ENCODE peak calls at places on chromosomes 12 and 14, in four cellular contexts. T is foreskin fibroblast, Z is AG09309, E is lower leg skin. K is an unnamed sample.

GRCh38 chr12:71865166-71865713 is 25.7 kb downstream of the TBC1D15 start:
- DNase-seq in T (peak), Z (peak), E (peak), K (peak)

GRCh38 chr12:27981874-27982273 is 9.3 kb upstream of the PTHLH start:
- DNase-seq in T (no peak), Z (no peak), E (no peak), K (no peak)

GRCh38 chr14:74965770-74966153 is 10.4 kb upstream of the PGF start:
- DNase-seq in T (no peak), Z (no peak), E (no peak), K (no peak)

GRCh38 chr12:68560823-68561422 is 49.8 kb upstream of the RAP1B start:
- DNase-seq in T (no peak), Z (no peak), E (no peak), K (peak)

GRCh38 chr14:72476657-72477499 is 417.0 kb downstream of the DPF3 start:
- DNase-seq in T (peak), Z (peak), E (peak), K (peak)

GRCh38 chr14:76917158-76917596 is 91.0 kb downstream of the LRRC74A start:
- DNase-seq in T (peak), Z (no peak), E (no peak), K (no peak)

GRCh38 chr12:6369916-6370575 is 5.3 kb downstream of the SCNN1A start:
- DNase-seq in T (no peak), Z (no peak), E (no peak), K (no peak)

GRCh38 chr12:103205906-103206305 is 248.4 kb downstream of the ASCL1 start:
- DNase-seq in T (no peak), Z (no peak), E (no peak), K (no peak)

GRCh38 chr12:80353254-80353653 is 90.8 kb upstream of the PTPRQ start:
- DNase-seq in T (peak), Z (no peak), E (no peak), K (no peak)

GRCh38 chr12:6788972-6789905 is at the start of gene CD4:
- DNase-seq in T (no peak), Z (no peak), E (peak), K (no peak)

GRCh38 chr12:62194616-62195015 is 65.6 kb upstream of the USP15 start:
- DNase-seq in T (no peak), Z (no peak), E (no peak), K (no peak)

GRCh38 chr12:62190921-62191746 is 69.1 kb upstream of the USP15 start:
- DNase-seq in T (no peak), Z (no peak), E (no peak), K (no peak)

GRCh38 chr12:62191747-62192485 is 68.3 kb upstream of the USP15 start:
- DNase-seq in T (peak), Z (no peak), E (no peak), K (no peak)

GRCh38 chr12:62194031-62194430 is 66.2 kb upstream of the USP15 start:
- DNase-seq in T (no peak), Z (no peak), E (no peak), K (no peak)

DNA sequence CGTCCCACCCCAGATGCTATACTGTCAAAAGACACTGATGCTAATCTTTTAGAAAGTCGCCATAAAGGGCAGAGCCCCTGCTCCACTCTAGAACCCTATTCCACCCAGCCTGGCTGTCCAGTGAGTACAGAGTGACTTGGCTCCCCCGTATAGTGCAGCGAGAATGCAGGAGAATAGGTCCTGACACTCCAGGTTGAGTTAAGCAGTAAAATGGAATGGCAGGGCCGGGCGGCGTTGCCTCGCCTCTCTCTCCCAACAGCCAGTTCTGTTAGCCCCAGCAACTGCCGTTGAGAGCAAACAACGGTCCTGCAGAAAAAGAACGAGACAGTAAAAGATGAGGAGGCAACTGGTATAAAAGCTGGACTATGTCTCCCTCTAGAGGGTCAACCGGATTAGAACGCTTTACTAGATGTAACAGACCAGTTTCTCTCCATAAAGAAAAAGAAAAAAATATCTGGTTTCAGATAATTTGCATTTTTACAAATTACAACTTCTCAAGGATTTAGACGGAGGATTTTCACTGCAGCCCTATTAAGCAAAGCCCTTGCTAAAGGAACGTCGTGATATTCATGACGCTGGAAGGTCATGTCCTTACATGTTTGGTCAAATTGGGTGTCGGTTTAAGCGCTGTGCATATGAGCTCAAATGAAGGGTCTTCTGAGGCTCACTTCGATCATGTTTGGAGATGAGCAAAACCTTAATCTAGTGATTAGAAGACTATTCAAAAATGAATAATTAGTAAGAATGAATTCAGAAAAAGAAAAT is 67.5 kb upstream of the USP15 start:
- DNase-seq in T (peak), Z (peak), E (no peak), K (peak)
- H3K4me3 ChIP-seq in T (peak), Z (peak), E (no peak), K (peak)

DNA sequence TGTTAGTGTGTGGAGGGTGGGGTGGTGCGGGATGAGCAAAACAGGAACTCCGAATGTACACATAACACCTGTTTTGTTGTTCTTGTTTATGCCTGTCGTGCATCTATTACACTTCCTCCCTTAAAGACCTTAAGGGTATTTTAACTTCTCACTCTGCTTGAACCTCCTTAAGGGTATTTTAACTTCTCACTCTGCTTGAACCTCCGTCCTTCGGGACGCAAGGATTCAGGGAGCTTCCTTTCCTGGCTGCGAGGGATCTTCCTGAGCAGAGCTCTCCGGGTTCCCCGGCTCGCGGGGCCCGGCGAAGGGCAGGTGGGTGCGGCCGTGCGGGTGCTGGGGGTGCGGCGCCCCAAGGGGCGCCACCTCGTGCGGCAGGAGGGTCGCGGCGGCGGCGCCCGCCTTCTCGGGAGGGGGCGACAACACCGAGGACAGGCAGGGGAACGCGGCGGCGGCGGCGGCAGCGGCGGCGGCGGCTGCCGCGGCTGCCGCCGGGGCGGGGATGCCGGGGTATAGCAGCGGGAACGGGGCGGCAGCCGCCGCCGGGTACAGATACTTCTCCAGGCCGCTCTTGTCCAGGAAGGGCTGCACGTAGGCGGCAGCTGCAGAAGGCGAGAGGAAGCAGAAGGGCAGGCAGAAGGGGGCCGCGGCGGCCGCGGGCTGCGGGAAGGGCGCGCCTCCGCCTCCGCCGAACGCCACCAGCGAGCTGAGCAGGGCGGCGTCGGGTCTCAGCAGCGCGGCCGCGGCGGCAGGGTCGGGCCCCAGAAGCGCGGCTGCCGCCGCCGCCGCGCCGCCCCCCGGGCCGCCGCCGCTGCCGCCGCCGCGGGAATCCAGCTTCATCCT is 2.8 kb downstream of the BHLHE41 start:
- DNase-seq in T (peak), Z (no peak), E (no peak), K (no peak)
- TF ChIP-seq CTCF in T (no peak), Z (no peak), E (no peak), K (no peak)

GRCh38 chr14:53236708-53237107 is 83.6 kb upstream of the DDHD1 start:
- DNase-seq in T (no peak), Z (no peak), E (no peak), K (no peak)

GRCh38 chr14:53233399-53233798 is 80.3 kb upstream of the DDHD1 start:
- DNase-seq in T (no peak), Z (no peak), E (no peak), K (no peak)

DNA sequence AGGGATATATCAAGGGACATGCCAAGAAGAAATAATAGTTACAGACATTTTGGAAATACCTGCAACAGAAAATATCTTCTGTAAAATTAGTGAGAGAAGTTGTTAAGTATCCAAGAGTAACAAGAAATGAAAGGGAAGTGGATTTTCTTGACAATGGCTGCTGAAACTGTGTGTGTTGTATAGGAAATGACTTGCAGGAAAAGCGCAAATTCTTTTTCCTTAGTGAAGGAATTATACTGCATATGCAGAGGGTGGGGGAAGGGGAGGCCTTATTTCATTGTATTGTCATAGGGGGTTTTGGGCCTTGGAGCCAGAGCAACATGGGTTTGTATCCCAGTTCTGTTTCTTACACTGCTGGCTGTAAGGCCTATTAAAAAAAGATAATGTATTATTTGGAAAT is 84.4 kb upstream of the DDHD1 start:
- DNase-seq in T (no peak), Z (no peak), E (no peak), K (no peak)
- H3K4me3 ChIP-seq in T (no peak), Z (no peak), E (no peak), K (no peak)

GRCh38 chr12:53476769-53477209 is 22.5 kb downstream of the MAP3K12 start:
- DNase-seq in T (no peak), Z (no peak), E (no peak), K (no peak)
- TF ChIP-seq CTCF in T (peak), Z (peak), E (no peak), K (peak)

GRCh38 chr12:14842315-14842714 is 1.0 kb downstream of the ART4 start:
- DNase-seq in T (no peak), Z (no peak), E (no peak), K (no peak)
- H3K4me3 ChIP-seq in T (no peak), Z (no peak), E (no peak), K (no peak)

DNA sequence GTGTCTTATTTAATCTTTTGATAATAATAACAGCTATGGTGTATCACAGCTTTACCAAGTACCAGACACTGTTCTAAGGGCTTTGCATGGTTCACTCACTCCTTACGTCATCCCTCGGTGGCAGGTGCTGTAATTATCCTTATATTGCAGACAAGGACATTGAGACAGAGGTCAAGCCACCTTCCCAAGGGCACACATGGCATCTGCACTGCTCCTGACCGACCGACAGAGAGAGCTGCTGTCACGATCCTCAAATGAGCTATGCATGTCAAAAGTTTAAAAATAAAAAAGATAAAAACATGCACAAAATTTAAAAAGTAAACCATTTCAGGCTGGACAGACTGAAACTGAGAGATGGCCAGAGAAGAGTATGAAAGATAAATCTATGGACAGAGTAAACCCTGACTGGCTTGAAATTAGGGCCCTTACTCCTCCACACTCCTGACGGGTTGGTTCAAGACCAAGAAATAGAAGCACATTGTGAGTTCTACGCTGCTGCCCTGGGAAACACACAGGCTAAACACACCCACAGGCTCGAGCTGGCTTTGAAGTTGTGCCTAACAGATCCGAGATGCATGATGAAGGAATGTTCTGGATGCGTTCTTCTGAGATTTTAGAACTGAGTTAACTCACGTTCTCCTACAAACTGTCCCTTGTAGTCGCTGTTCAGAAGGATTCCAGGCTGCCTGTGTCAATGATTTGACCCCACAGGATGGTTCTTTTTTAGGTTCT is 268.7 kb downstream of the ZFP36L1 start:
- DNase-seq in T (peak), Z (no peak), E (peak), K (no peak)
- TF ChIP-seq CTCF in T (peak), Z (peak), E (no peak), K (no peak)

DNA sequence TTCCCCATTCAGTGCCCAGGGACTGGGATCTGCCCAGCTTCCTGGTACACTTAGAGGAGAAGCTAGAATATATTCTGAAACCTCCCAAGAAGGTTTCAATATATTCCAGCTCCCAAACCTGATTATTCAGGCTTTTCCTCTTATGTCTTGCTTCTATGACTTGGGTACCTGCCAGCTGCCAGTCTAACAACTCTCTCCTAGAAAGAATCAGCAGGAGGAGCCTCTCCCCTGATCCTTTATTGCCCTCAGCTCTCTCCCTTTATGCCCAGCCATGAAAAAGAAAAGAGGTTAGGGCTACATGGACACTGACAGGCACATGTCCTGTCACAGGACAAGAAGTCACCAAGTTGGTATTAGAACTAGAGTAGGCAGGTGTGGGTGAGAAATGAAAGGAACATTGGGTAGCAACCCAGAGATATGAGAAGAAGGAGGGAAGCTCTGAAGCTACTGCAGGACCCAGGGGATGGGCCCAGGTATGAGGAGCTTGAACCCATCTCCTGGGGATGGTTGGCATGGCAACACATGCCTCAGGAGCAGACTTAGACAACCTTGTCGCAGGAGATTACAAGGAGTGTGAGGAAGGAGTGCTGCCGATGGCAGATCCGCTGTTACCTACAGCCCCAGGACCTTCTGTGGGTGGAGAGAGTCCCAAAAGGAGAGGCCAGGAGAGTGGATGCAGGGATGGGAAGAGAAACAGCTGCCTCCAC is 2.0 kb upstream of the CACNB3 start:
- DNase-seq in T (no peak), Z (no peak), E (no peak), K (no peak)
- H3K4me3 ChIP-seq in T (peak), Z (no peak), E (no peak), K (peak)